ENCODE peak calls at places on chromosomes 5 and 9, in ten cellular contexts. One of them, this sample, is unnamed. For H3K4me1, the result is how much of the 10 kb centered on the place peaks cover.

GRCh38 chr5:139654875-139655491 is 6.8 kb downstream of the CXXC5 start:
- DNase-seq in endothelial cell of umbilical vein: no peak
- DNase-seq in fibroblast of lung: no peak
- DNase-seq in OCI-LY7: no peak
- DNase-seq in adrenal gland: no peak
- DNase-seq in heart left ventricle: no peak
- DNase-seq in MM.1S: no peak
- DNase-seq in pancreas: peak
- DNase-seq in tibial nerve: no peak
- DNase-seq in esophagus squamous epithelium: no peak
- DNase-seq in this sample: no peak

GRCh38 chr5:88279584-88279983 is 10.9 kb upstream of the TMEM161B start:
- DNase-seq in endothelial cell of umbilical vein: no peak
- DNase-seq in fibroblast of lung: no peak
- DNase-seq in OCI-LY7: no peak
- DNase-seq in adrenal gland: no peak
- DNase-seq in heart left ventricle: no peak
- DNase-seq in MM.1S: no peak
- DNase-seq in pancreas: no peak
- DNase-seq in tibial nerve: no peak
- DNase-seq in esophagus squamous epithelium: no peak
- DNase-seq in this sample: no peak

GRCh38 chr5:175485631-175486030 is 7.3 kb downstream of the SFXN1 start:
- DNase-seq in endothelial cell of umbilical vein: no peak
- DNase-seq in fibroblast of lung: no peak
- DNase-seq in OCI-LY7: no peak
- DNase-seq in adrenal gland: no peak
- DNase-seq in heart left ventricle: no peak
- DNase-seq in MM.1S: no peak
- DNase-seq in pancreas: no peak
- DNase-seq in tibial nerve: no peak
- DNase-seq in esophagus squamous epithelium: no peak
- DNase-seq in this sample: no peak

GRCh38 chr5:89213584-89213983 is 330.6 kb upstream of the MEF2C start:
- DNase-seq in endothelial cell of umbilical vein: no peak
- DNase-seq in fibroblast of lung: peak
- DNase-seq in OCI-LY7: no peak
- DNase-seq in adrenal gland: no peak
- DNase-seq in heart left ventricle: no peak
- DNase-seq in MM.1S: no peak
- DNase-seq in pancreas: peak
- DNase-seq in tibial nerve: peak
- DNase-seq in esophagus squamous epithelium: no peak
- DNase-seq in this sample: no peak

GRCh38 chr5:137751869-137752491 is 2.2 kb downstream of the HNRNPA0 start:
- DNase-seq in endothelial cell of umbilical vein: peak
- DNase-seq in fibroblast of lung: peak
- DNase-seq in OCI-LY7: peak
- DNase-seq in adrenal gland: peak
- DNase-seq in heart left ventricle: no peak
- DNase-seq in MM.1S: peak
- DNase-seq in pancreas: no peak
- DNase-seq in tibial nerve: peak
- DNase-seq in esophagus squamous epithelium: no peak
- DNase-seq in this sample: no peak

GRCh38 chr9:94011134-94011533 is 56.0 kb upstream of the BARX1 start:
- DNase-seq in endothelial cell of umbilical vein: no peak
- DNase-seq in fibroblast of lung: peak
- DNase-seq in OCI-LY7: no peak
- DNase-seq in adrenal gland: peak
- DNase-seq in heart left ventricle: no peak
- DNase-seq in MM.1S: no peak
- DNase-seq in pancreas: no peak
- DNase-seq in tibial nerve: no peak
- DNase-seq in esophagus squamous epithelium: no peak
- DNase-seq in this sample: no peak

GRCh38 chr9:114684036-114684435 is 2.0 kb upstream of the TEX48 start:
- DNase-seq in endothelial cell of umbilical vein: no peak
- DNase-seq in fibroblast of lung: no peak
- DNase-seq in OCI-LY7: no peak
- DNase-seq in adrenal gland: no peak
- DNase-seq in heart left ventricle: no peak
- DNase-seq in MM.1S: no peak
- DNase-seq in pancreas: no peak
- DNase-seq in tibial nerve: no peak
- DNase-seq in esophagus squamous epithelium: no peak
- DNase-seq in this sample: no peak

GRCh38 chr5:173513521-173513991 is 102.9 kb downstream of the BOD1 start:
- DNase-seq in endothelial cell of umbilical vein: no peak
- DNase-seq in fibroblast of lung: no peak
- DNase-seq in OCI-LY7: no peak
- DNase-seq in adrenal gland: no peak
- DNase-seq in heart left ventricle: no peak
- DNase-seq in MM.1S: no peak
- DNase-seq in pancreas: no peak
- DNase-seq in tibial nerve: no peak
- DNase-seq in esophagus squamous epithelium: no peak
- DNase-seq in this sample: no peak

GRCh38 chr5:171577940-171578856 is 158.8 kb downstream of the FGF18 start:
- DNase-seq in endothelial cell of umbilical vein: no peak
- DNase-seq in fibroblast of lung: peak
- DNase-seq in OCI-LY7: no peak
- DNase-seq in adrenal gland: no peak
- DNase-seq in heart left ventricle: no peak
- DNase-seq in MM.1S: no peak
- DNase-seq in pancreas: no peak
- DNase-seq in tibial nerve: peak
- DNase-seq in esophagus squamous epithelium: no peak
- DNase-seq in this sample: peak

GRCh38 chr5:79699766-79700400 is 10.2 kb downstream of the CMYA5 start:
- DNase-seq in endothelial cell of umbilical vein: no peak
- DNase-seq in fibroblast of lung: no peak
- DNase-seq in OCI-LY7: no peak
- DNase-seq in adrenal gland: no peak
- DNase-seq in heart left ventricle: no peak
- DNase-seq in MM.1S: peak
- DNase-seq in pancreas: no peak
- DNase-seq in tibial nerve: no peak
- DNase-seq in esophagus squamous epithelium: no peak
- DNase-seq in this sample: no peak

GRCh38 chr5:128163991-128164390 is 80.4 kb downstream of the SLC12A2 start:
- DNase-seq in endothelial cell of umbilical vein: peak
- DNase-seq in fibroblast of lung: peak
- DNase-seq in OCI-LY7: no peak
- DNase-seq in adrenal gland: no peak
- DNase-seq in heart left ventricle: no peak
- DNase-seq in MM.1S: no peak
- DNase-seq in pancreas: no peak
- DNase-seq in tibial nerve: no peak
- DNase-seq in esophagus squamous epithelium: no peak
- DNase-seq in this sample: no peak

GRCh38 chr9:20948703-20949102 is 82.7 kb downstream of the HACD4 start:
- DNase-seq in endothelial cell of umbilical vein: no peak
- DNase-seq in fibroblast of lung: no peak
- DNase-seq in OCI-LY7: no peak
- DNase-seq in adrenal gland: no peak
- DNase-seq in heart left ventricle: no peak
- DNase-seq in MM.1S: no peak
- DNase-seq in pancreas: no peak
- DNase-seq in tibial nerve: no peak
- DNase-seq in esophagus squamous epithelium: no peak
- DNase-seq in this sample: no peak

GRCh38 chr5:169088032-169088726 is 212.8 kb downstream of the SLIT3 start:
- DNase-seq in endothelial cell of umbilical vein: no peak
- DNase-seq in fibroblast of lung: no peak
- DNase-seq in OCI-LY7: no peak
- DNase-seq in adrenal gland: peak
- DNase-seq in heart left ventricle: no peak
- DNase-seq in MM.1S: no peak
- DNase-seq in pancreas: no peak
- DNase-seq in tibial nerve: no peak
- DNase-seq in esophagus squamous epithelium: no peak
- DNase-seq in this sample: no peak

GRCh38 chr9:116365056-116365471 is 211.5 kb downstream of the PAPPA start:
- DNase-seq in endothelial cell of umbilical vein: no peak
- DNase-seq in fibroblast of lung: peak
- DNase-seq in OCI-LY7: no peak
- DNase-seq in adrenal gland: peak
- DNase-seq in heart left ventricle: peak
- DNase-seq in MM.1S: no peak
- DNase-seq in pancreas: peak
- DNase-seq in tibial nerve: no peak
- DNase-seq in esophagus squamous epithelium: no peak
- DNase-seq in this sample: peak

GRCh38 chr9:128683340-128684064 is 5.5 kb upstream of the SET start:
- DNase-seq in endothelial cell of umbilical vein: peak
- DNase-seq in fibroblast of lung: peak
- DNase-seq in OCI-LY7: peak
- DNase-seq in adrenal gland: peak
- DNase-seq in heart left ventricle: peak
- DNase-seq in MM.1S: peak
- DNase-seq in pancreas: peak
- DNase-seq in tibial nerve: peak
- DNase-seq in esophagus squamous epithelium: no peak
- DNase-seq in this sample: no peak

GRCh38 chr5:127892467-127893207 is 189.4 kb downstream of the CCDC192 start:
- DNase-seq in endothelial cell of umbilical vein: peak
- DNase-seq in fibroblast of lung: peak
- DNase-seq in OCI-LY7: no peak
- DNase-seq in adrenal gland: no peak
- DNase-seq in heart left ventricle: no peak
- DNase-seq in MM.1S: no peak
- DNase-seq in pancreas: no peak
- DNase-seq in tibial nerve: no peak
- DNase-seq in esophagus squamous epithelium: no peak
- DNase-seq in this sample: no peak

GRCh38 chr5:141681695-141682641 is at the start of gene ARAP3:
- DNase-seq in endothelial cell of umbilical vein: peak
- DNase-seq in fibroblast of lung: peak
- DNase-seq in OCI-LY7: no peak
- DNase-seq in adrenal gland: peak
- DNase-seq in heart left ventricle: peak
- DNase-seq in MM.1S: no peak
- DNase-seq in pancreas: peak
- DNase-seq in tibial nerve: peak
- DNase-seq in esophagus squamous epithelium: no peak
- DNase-seq in this sample: peak

DNA sequence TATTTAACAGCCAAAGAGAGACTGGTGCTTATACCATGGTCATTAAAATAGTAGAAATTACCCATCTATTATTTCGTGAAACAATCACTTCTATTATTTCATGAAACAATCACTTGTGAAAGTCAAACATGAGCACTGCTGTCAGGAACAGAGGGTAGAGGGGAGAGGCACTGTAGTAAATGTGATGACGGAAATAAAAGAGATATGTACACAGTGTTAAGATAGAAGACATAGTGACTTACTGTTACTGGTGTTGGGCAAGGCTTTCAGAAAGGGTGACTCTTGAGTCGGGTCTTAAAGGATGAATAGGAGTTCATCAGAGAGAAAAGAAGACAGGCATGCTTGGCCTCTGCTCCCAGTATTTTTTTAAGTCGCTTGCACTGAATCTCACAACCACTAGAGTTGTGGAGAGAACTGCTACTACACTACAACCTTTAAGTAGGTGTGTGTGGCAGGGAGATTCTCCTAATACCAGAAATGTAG is 162.6 kb upstream of the GNA14 start:
- DNase-seq in endothelial cell of umbilical vein: no peak
- DNase-seq in fibroblast of lung: no peak
- DNase-seq in OCI-LY7: no peak
- DNase-seq in adrenal gland: no peak
- DNase-seq in heart left ventricle: no peak
- DNase-seq in MM.1S: no peak
- DNase-seq in pancreas: no peak
- DNase-seq in tibial nerve: no peak
- DNase-seq in esophagus squamous epithelium: no peak
- DNase-seq in this sample: no peak
- H3K4me1 ChIP-seq in endothelial cell of umbilical vein: under half
- H3K4me1 ChIP-seq in fibroblast of lung: under half
- H3K4me1 ChIP-seq in OCI-LY7: under half
- H3K4me1 ChIP-seq in adrenal gland: under half
- H3K4me1 ChIP-seq in heart left ventricle: under half
- H3K4me1 ChIP-seq in MM.1S: under half
- H3K4me1 ChIP-seq in pancreas: under half
- H3K4me1 ChIP-seq in tibial nerve: under half
- H3K4me1 ChIP-seq in esophagus squamous epithelium: under half
- H3K4me1 ChIP-seq in this sample: under half

GRCh38 chr5:31638748-31639418 is at the start of gene PDZD2:
- DNase-seq in endothelial cell of umbilical vein: peak
- DNase-seq in fibroblast of lung: peak
- DNase-seq in OCI-LY7: peak
- DNase-seq in adrenal gland: peak
- DNase-seq in heart left ventricle: peak
- DNase-seq in MM.1S: peak
- DNase-seq in pancreas: peak
- DNase-seq in tibial nerve: peak
- DNase-seq in esophagus squamous epithelium: no peak
- DNase-seq in this sample: peak
- TF ChIP-seq CTCF in endothelial cell of umbilical vein: peak
- TF ChIP-seq CTCF in fibroblast of lung: peak
- TF ChIP-seq CTCF in OCI-LY7: peak
- TF ChIP-seq CTCF in adrenal gland: peak
- TF ChIP-seq CTCF in heart left ventricle: peak
- TF ChIP-seq CTCF in MM.1S: peak
- TF ChIP-seq CTCF in pancreas: no peak
- TF ChIP-seq CTCF in tibial nerve: peak
- TF ChIP-seq CTCF in esophagus squamous epithelium: no peak
- TF ChIP-seq CTCF in this sample: peak

GRCh38 chr5:147830035-147830434 is 1.4 kb downstream of the SPINK1 start:
- DNase-seq in endothelial cell of umbilical vein: no peak
- DNase-seq in fibroblast of lung: peak
- DNase-seq in OCI-LY7: no peak
- DNase-seq in adrenal gland: no peak
- DNase-seq in heart left ventricle: no peak
- DNase-seq in MM.1S: no peak
- DNase-seq in pancreas: no peak
- DNase-seq in tibial nerve: no peak
- DNase-seq in esophagus squamous epithelium: no peak
- DNase-seq in this sample: no peak
- H3K27ac ChIP-seq in endothelial cell of umbilical vein: no peak
- H3K27ac ChIP-seq in fibroblast of lung: no peak
- H3K27ac ChIP-seq in OCI-LY7: no peak
- H3K27ac ChIP-seq in adrenal gland: no peak
- H3K27ac ChIP-seq in heart left ventricle: no peak
- H3K27ac ChIP-seq in MM.1S: no peak
- H3K27ac ChIP-seq in pancreas: peak
- H3K27ac ChIP-seq in tibial nerve: no peak
- H3K27ac ChIP-seq in esophagus squamous epithelium: no peak
- H3K27ac ChIP-seq in this sample: no peak

DNA sequence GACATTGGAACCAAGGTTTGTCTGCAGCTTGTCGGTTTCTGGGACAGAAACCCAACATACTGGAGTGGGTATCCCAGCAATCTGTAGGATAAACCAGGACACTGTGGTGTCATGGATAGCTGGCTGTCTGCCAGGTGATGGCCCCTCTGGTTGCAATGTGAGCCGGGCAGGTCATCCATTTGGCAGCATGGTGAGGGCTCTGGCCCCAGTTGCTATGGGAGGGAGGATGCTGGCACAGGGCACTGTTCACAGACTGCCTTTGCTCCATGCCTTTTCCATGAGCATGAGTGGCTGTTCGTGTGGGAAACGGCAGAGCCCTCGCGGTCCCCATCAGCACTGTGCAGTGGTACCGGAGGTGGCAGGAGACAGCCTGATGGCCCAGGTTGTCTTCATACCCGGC is 6.4 kb downstream of the S1PR3 start:
- DNase-seq in endothelial cell of umbilical vein: no peak
- DNase-seq in fibroblast of lung: no peak
- DNase-seq in OCI-LY7: no peak
- DNase-seq in adrenal gland: no peak
- DNase-seq in heart left ventricle: no peak
- DNase-seq in MM.1S: no peak
- DNase-seq in pancreas: no peak
- DNase-seq in tibial nerve: no peak
- DNase-seq in esophagus squamous epithelium: no peak
- DNase-seq in this sample: no peak
- H3K4me1 ChIP-seq in endothelial cell of umbilical vein: under half
- H3K4me1 ChIP-seq in fibroblast of lung: under half
- H3K4me1 ChIP-seq in OCI-LY7: under half
- H3K4me1 ChIP-seq in adrenal gland: under half
- H3K4me1 ChIP-seq in heart left ventricle: under half
- H3K4me1 ChIP-seq in MM.1S: under half
- H3K4me1 ChIP-seq in pancreas: under half
- H3K4me1 ChIP-seq in tibial nerve: half or more
- H3K4me1 ChIP-seq in esophagus squamous epithelium: under half
- H3K4me1 ChIP-seq in this sample: under half